ENCODE peak calls at places on chromosomes 3 and 15, in eight cellular contexts. F is OCI-LY7; Z is GM12865; H is activated CD4-positive, alpha-beta T cell treated with anti-CD3 and anti-CD28 coated beads, Interleukin-2, amount 50 U/mL, for 1 hour; J is caudate nucleus; K is mucosa of gallbladder; C is left cardiac atrium; B is AG04450. A is an unnamed sample.

GRCh38 chr15:97961067-97961954 is 808 bp downstream of the ARRDC4 start:
- DNase-seq in F (no peak), Z (no peak), H (peak; percentile 3), J (peak; percentile 33), K (peak; percentile 54), C (peak; percentile 65), B (no peak), A (no peak)

GRCh38 chr3:44434834-44435510 is 42.5 kb downstream of the ZNF445 start:
- DNase-seq in F (no peak), Z (no peak), H (no peak), J (no peak), K (no peak), C (no peak), B (no peak), A (no peak)

GRCh38 chr3:30578479-30578878 is 27.9 kb upstream of the TGFBR2 start:
- DNase-seq in F (no peak), Z (peak; percentile 12), H (no peak), J (no peak), K (peak; percentile 40), C (peak; percentile 29), B (peak; percentile 66), A (no peak)

GRCh38 chr3:101009386-101009785 is 16.2 kb upstream of the ABI3BP start:
- DNase-seq in F (no peak), Z (no peak), H (no peak), J (no peak), K (no peak), C (no peak), B (no peak), A (no peak)

GRCh38 chr3:177743491-177743890 is 546.2 kb upstream of the TBL1XR1 start:
- DNase-seq in F (no peak), Z (no peak), H (no peak), J (no peak), K (no peak), C (no peak), B (no peak), A (no peak)

GRCh38 chr3:4994823-4995499 is 15.7 kb downstream of the BHLHE40 start:
- DNase-seq in F (no peak), Z (peak; percentile 75), H (no peak), J (peak; percentile 15), K (peak; percentile 56), C (peak; percentile 85), B (no peak), A (no peak)

GRCh38 chr3:157844770-157845522 is 261.3 kb downstream of the SHOX2 start:
- DNase-seq in F (no peak), Z (no peak), H (no peak), J (no peak), K (no peak), C (no peak), B (no peak), A (no peak)

GRCh38 chr3:127450331-127450730 is 140.2 kb downstream of the TPRA1 start:
- DNase-seq in F (no peak), Z (no peak), H (no peak), J (no peak), K (no peak), C (peak; percentile 5), B (no peak), A (no peak)

GRCh38 chr3:47475570-47476329 is at the start of gene SCAP:
- DNase-seq in F (peak; percentile 94), Z (peak; percentile 95), H (peak; percentile 96), J (peak; percentile 90), K (peak; percentile 93), C (peak; percentile 95), B (peak; percentile 44), A (peak; percentile 98)

GRCh38 chr15:25372298-25372697 is 66.5 kb downstream of the UBE3A start:
- DNase-seq in F (no peak), Z (no peak), H (no peak), J (no peak), K (no peak), C (no peak), B (peak; percentile 18), A (no peak)

GRCh38 chr3:53823026-53823955 is 22.9 kb downstream of the CHDH start:
- DNase-seq in F (no peak), Z (no peak), H (no peak), J (no peak), K (no peak), C (no peak), B (no peak), A (no peak)

GRCh38 chr15:57522148-57522547 is 69.6 kb upstream of the MYZAP start:
- DNase-seq in F (no peak), Z (no peak), H (no peak), J (no peak), K (no peak), C (no peak), B (no peak), A (no peak)

GRCh38 chr3:144114767-144115166 is 143.1 kb downstream of the DIPK2A start:
- DNase-seq in F (no peak), Z (no peak), H (no peak), J (no peak), K (no peak), C (no peak), B (no peak), A (no peak)

GRCh38 chr3:160150525-160150924 is 74.7 kb upstream of the C3orf80 start:
- DNase-seq in F (no peak), Z (no peak), H (no peak), J (no peak), K (no peak), C (no peak), B (no peak), A (no peak)

GRCh38 chr3:179438836-179439235 is 12.4 kb downstream of the GNB4 start:
- DNase-seq in F (peak; percentile 94), Z (peak; percentile 82), H (no peak), J (no peak), K (no peak), C (no peak), B (no peak), A (no peak)

GRCh38 chr3:169822540-169822939 is 9.8 kb upstream of the LRRC34 start:
- DNase-seq in F (no peak), Z (no peak), H (no peak), J (no peak), K (no peak), C (no peak), B (no peak), A (no peak)

GRCh38 chr3:5651351-5651750 is 463.8 kb downstream of the EDEM1 start:
- DNase-seq in F (no peak), Z (no peak), H (no peak), J (no peak), K (no peak), C (no peak), B (no peak), A (no peak)

GRCh38 chr15:93179072-93179471 is 90.1 kb upstream of the RGMA start:
- DNase-seq in F (peak; percentile 53), Z (peak; percentile 47), H (no peak), J (no peak), K (peak; percentile 55), C (peak; percentile 39), B (no peak), A (no peak)

GRCh38 chr15:82548700-82549099 is 8.4 kb upstream of the RPS17 start:
- DNase-seq in F (no peak), Z (peak; percentile 40), H (no peak), J (no peak), K (no peak), C (no peak), B (no peak), A (no peak)

GRCh38 chr3:37171144-37171543 is 3.2 kb downstream of the LRRFIP2 start:
- DNase-seq in F (no peak), Z (no peak), H (no peak), J (no peak), K (no peak), C (peak; percentile 39), B (no peak), A (no peak)

GRCh38 chr3:149494022-149494758 is 19.7 kb downstream of the TM4SF4 start:
- DNase-seq in F (peak; percentile 37), Z (peak; percentile 64), H (peak; percentile 4), J (peak; percentile 17), K (peak; percentile 59), C (peak; percentile 73), B (no peak), A (no peak)

GRCh38 chr15:44713006-44713966 is 2.0 kb downstream of the B2M start:
- DNase-seq in F (peak; percentile 52), Z (peak; percentile 44), H (no peak), J (no peak), K (no peak), C (no peak), B (no peak), A (no peak)

GRCh38 chr15:62549345-62549970 is 384.4 kb upstream of the C2CD4B start:
- DNase-seq in F (peak; percentile 53), Z (peak; percentile 39), H (no peak), J (no peak), K (peak; percentile 18), C (no peak), B (no peak), A (no peak)

GRCh38 chr3:54837964-54838363 is 89.9 kb downstream of the LRTM1 start:
- DNase-seq in F (peak; percentile 10), Z (no peak), H (no peak), J (no peak), K (no peak), C (no peak), B (no peak), A (no peak)

GRCh38 chr3:61943975-61944374 is 382.6 kb downstream of the PTPRG start:
- DNase-seq in F (no peak), Z (no peak), H (no peak), J (no peak), K (no peak), C (no peak), B (no peak), A (no peak)

GRCh38 chr3:125107861-125108567 is 52.2 kb upstream of the HEG1 start:
- DNase-seq in F (no peak), Z (peak; percentile 88), H (no peak), J (no peak), K (no peak), C (no peak), B (peak; percentile 77), A (no peak)

GRCh38 chr15:31136016-31136415 is 34.5 kb upstream of the TRPM1 start:
- DNase-seq in F (no peak), Z (no peak), H (no peak), J (no peak), K (no peak), C (no peak), B (no peak), A (no peak)

GRCh38 chr3:55165704-55166103 is 237.8 kb upstream of the LRTM1 start:
- DNase-seq in F (no peak), Z (no peak), H (no peak), J (no peak), K (no peak), C (no peak), B (no peak), A (no peak)

GRCh38 chr3:14762701-14763100 is 56.1 kb upstream of the FGD5 start:
- DNase-seq in F (no peak), Z (no peak), H (no peak), J (no peak), K (no peak), C (no peak), B (no peak), A (no peak)

GRCh38 chr15:67064607-67065530 is 533 bp upstream of the SMAD3 start:
- DNase-seq in F (no peak), Z (peak; percentile 61), H (peak; percentile 35), J (no peak), K (no peak), C (no peak), B (no peak), A (no peak)

A was measured in naive thymus-derived CD4-positive, alpha-beta T cell.